ENCODE peak calls at places on chromosomes 2 and 18, in ten cellular contexts. A is GM12892; X is adipocyte; E is psoas muscle; U is GDM1; R is PC-3; D is astrocyte of the spinal cord; W is stimulated activated CD8-positive, alpha-beta memory T cell treated with anti-CD3 and anti-CD28 coated beads, Interleukin-2, amount 100 ng/mL, for 48 hours; M is AG04450; K is RWPE1. O is an unnamed sample.

GRCh38 chr18:12750076-12750707 is 47.4 kb downstream of the PSMG2 start:
- DNase-seq in W (no peak), U (no peak), M (no peak), D (no peak), R (no peak), X (no peak), K (no peak), A (no peak), E (no peak), O (no peak)

GRCh38 chr18:44682871-44683221 is 2.2 kb downstream of the SETBP1 start:
- DNase-seq in W (no peak), X (peak), U (no peak), E (no peak), A (no peak), R (peak), M (no peak), D (peak), K (no peak), O (no peak)

GRCh38 chr2:60318544-60318943 is 234.9 kb downstream of the BCL11A start:
- DNase-seq in W (no peak), U (no peak), E (no peak), M (no peak), X (no peak), K (no peak), R (no peak), D (no peak), A (no peak), O (no peak)

GRCh38 chr18:25915907-25916306 is 174.5 kb downstream of the SS18 start:
- DNase-seq in R (peak), E (no peak), X (no peak), M (no peak), W (no peak), D (no peak), A (no peak), K (no peak), U (no peak), O (no peak)

GRCh38 chr2:172869861-172870260 is 134.2 kb downstream of the RAPGEF4 start:
- DNase-seq in X (no peak), R (peak), E (no peak), D (no peak), W (no peak), U (no peak), K (peak), M (no peak), A (no peak), O (no peak)

GRCh38 chr18:59109375-59109774 is 30.3 kb upstream of the SEC11C start:
- DNase-seq in A (no peak), E (no peak), M (no peak), R (no peak), X (peak), D (no peak), U (no peak), K (no peak), W (no peak), O (no peak)

GRCh38 chr2:7703523-7704144 is 786.4 kb downstream of the RNF144A start:
- DNase-seq in X (no peak), K (no peak), U (no peak), W (no peak), D (no peak), E (no peak), A (no peak), M (no peak), R (no peak), O (no peak)

GRCh38 chr18:67805261-67805660 is 288.7 kb upstream of the DSEL start:
- DNase-seq in W (no peak), X (no peak), A (no peak), E (no peak), M (no peak), R (no peak), D (peak), U (no peak), K (no peak), O (no peak)

O was measured in endothelial cell.